ENCODE peak calls at places on chromosome 7, in eight cellular contexts. T, B, W, F, U, Q, X and A are unnamed samples.
A peak's percentile ranks its signal among the peaks of the same experiment; 100 is the strongest.

GRCh38 chr7:4730276-4730675 is 45.1 kb upstream of the AP5Z1 start:
- DNase-seq in T (no peak), B (no peak), W (no peak), F (no peak), U (no peak), Q (no peak), X (no peak), A (no peak)

GRCh38 chr7:51090411-51090810 is 226.2 kb downstream of the COBL start:
- DNase-seq in T (peak; percentile 5), B (no peak), W (no peak), F (no peak), U (no peak), Q (no peak), X (no peak), A (no peak)

GRCh38 chr7:65983965-65984654 is 2.1 kb upstream of the GUSB start:
- DNase-seq in T (no peak), B (peak; percentile 53), W (no peak), F (no peak), U (no peak), Q (peak; percentile 47), X (no peak), A (no peak)

GRCh38 chr7:25968205-25968993 is 183.6 kb upstream of the NFE2L3 start:
- DNase-seq in T (no peak), B (no peak), W (no peak), F (no peak), U (peak; percentile 97), Q (no peak), X (peak; percentile 69), A (no peak)

GRCh38 chr7:96997512-96998032 is 7.8 kb upstream of the DLX6 start:
- DNase-seq in T (no peak), B (no peak), W (no peak), F (no peak), U (no peak), Q (no peak), X (no peak), A (no peak)

GRCh38 chr7:2080069-2080405 is 152.7 kb downstream of the MAD1L1 start:
- DNase-seq in T (no peak), B (no peak), W (no peak), F (no peak), U (no peak), Q (no peak), X (no peak), A (no peak)

GRCh38 chr7:103609778-103610177 is 163.8 kb upstream of the SLC26A5 start:
- DNase-seq in T (no peak), B (no peak), W (no peak), F (no peak), U (no peak), Q (no peak), X (no peak), A (no peak)

GRCh38 chr7:74453321-74454011 is at the start of gene GTF2IRD1:
- DNase-seq in T (peak; percentile 76), B (peak; percentile 85), W (no peak), F (peak; percentile 88), U (peak; percentile 57), Q (peak; percentile 55), X (peak; percentile 71), A (peak; percentile 80)

GRCh38 chr7:128409435-128410091 is at the start of gene IMPDH1:
- DNase-seq in T (peak; percentile 88), B (peak; percentile 96), W (peak; percentile 42), F (peak; percentile 93), U (peak; percentile 57), Q (peak; percentile 71), X (peak; percentile 87), A (peak; percentile 72)

GRCh38 chr7:112937651-112938390 is 147.6 kb upstream of the TMEM168 start:
- DNase-seq in T (peak; percentile 70), B (no peak), W (no peak), F (no peak), U (no peak), Q (no peak), X (no peak), A (no peak)

GRCh38 chr7:30179016-30179436 is 44.2 kb downstream of the MTURN start:
- DNase-seq in T (no peak), B (no peak), W (no peak), F (no peak), U (peak; percentile 69), Q (no peak), X (no peak), A (no peak)

GRCh38 chr7:26376208-26376917 is 84.7 kb downstream of the SNX10 start:
- DNase-seq in T (peak; percentile 27), B (peak; percentile 73), W (no peak), F (peak; percentile 60), U (peak; percentile 37), Q (no peak), X (peak; percentile 71), A (no peak)

GRCh38 chr7:81140206-81140605 is 221.4 kb upstream of the SEMA3C start:
- DNase-seq in T (no peak), B (no peak), W (no peak), F (no peak), U (no peak), Q (no peak), X (no peak), A (no peak)

GRCh38 chr7:121744319-121744718 is 128.6 kb upstream of the PTPRZ1 start:
- DNase-seq in T (no peak), B (no peak), W (no peak), F (no peak), U (no peak), Q (no peak), X (no peak), A (no peak)
- H3K4me1 ChIP-seq in T (no peaks in the 10 kb centered on the region), B (no peaks in the 10 kb centered on the region), W (no peaks in the 10 kb centered on the region), F (no peaks in the 10 kb centered on the region), U (no peaks in the 10 kb centered on the region), Q (no peaks in the 10 kb centered on the region), X (no peaks in the 10 kb centered on the region), A (no peaks in the 10 kb centered on the region)

DNA sequence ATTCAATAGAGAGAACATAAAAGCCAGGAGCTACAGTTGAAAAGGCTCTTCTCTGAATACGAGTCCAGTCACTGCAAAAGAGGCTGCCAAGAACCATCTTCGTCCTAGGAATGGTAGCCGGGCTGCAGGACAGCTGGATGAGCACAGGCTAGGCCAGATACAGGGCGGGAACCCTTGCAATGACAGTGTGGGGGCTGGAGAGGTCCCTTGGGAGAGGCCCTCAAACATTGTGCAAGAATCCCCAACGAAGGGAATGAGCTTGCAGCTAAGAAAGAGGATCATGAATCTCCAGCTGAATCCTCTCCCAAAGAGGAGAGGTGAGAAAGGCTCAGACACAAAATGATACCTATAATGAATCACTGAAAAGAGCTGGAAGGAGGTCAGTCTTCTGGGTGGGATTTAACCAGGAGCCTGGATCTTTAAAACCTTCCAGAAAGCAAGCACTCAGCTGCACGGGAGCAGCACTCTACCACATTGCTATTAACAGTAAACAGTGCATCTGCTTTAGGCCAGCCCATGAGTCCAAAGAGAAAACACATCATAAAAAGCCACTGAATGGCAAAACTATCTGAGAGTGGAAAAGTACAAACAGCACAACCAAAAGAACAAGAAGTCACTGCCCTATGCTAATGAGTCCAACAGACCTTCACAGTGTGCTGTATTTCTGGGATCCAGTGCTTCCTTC is 287.9 kb downstream of the TNS3 start:
- DNase-seq in T (peak; percentile 77), B (no peak), W (no peak), F (peak; percentile 77), U (no peak), Q (no peak), X (peak; percentile 39), A (peak; percentile 72)
- H3K4me1 ChIP-seq in T (peaks cover 48% of the 10 kb centered on the region), B (peaks cover 28% of the 10 kb centered on the region), W (peaks cover 25% of the 10 kb centered on the region), F (peaks cover 33% of the 10 kb centered on the region), U (peaks cover 13% of the 10 kb centered on the region), Q (peaks cover 39% of the 10 kb centered on the region), X (peaks cover 14% of the 10 kb centered on the region), A (peaks cover 56% of the 10 kb centered on the region)

GRCh38 chr7:135349746-135350145 is 116.1 kb downstream of the STRA8 start:
- DNase-seq in T (peak; percentile 44), B (no peak), W (no peak), F (no peak), U (no peak), Q (no peak), X (no peak), A (no peak)
- H3K4me1 ChIP-seq in T (no peaks in the 10 kb centered on the region), B (no peaks in the 10 kb centered on the region), W (no peaks in the 10 kb centered on the region), F (no peaks in the 10 kb centered on the region), U (no peaks in the 10 kb centered on the region), Q (no peaks in the 10 kb centered on the region), X (no peaks in the 10 kb centered on the region), A (no peaks in the 10 kb centered on the region)

DNA sequence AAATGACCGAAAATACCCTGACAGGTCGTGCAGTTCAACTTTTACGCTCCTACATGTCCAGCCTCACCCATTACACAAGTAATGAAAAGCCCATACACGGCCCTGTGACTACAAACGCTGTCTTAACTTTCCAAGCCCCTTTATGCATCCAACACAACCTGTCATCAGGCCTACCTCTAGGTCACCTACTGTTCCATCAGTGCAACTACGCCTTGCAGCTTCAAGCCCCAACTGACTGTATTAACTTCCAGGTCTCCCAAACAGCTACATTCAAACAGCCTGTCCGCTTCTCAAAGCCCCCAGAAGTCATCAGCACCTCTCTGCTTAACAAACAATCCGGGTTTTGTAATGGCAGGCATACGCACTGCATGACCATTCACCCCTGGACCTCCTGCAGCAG is 19.2 kb downstream of the ZNF107 start:
- DNase-seq in T (no peak), B (no peak), W (no peak), F (no peak), U (peak; percentile 69), Q (no peak), X (no peak), A (no peak)
- H3K4me1 ChIP-seq in T (no peaks in the 10 kb centered on the region), B (no peaks in the 10 kb centered on the region), W (peaks cover 13% of the 10 kb centered on the region), F (no peaks in the 10 kb centered on the region), U (peaks cover 82% of the 10 kb centered on the region), Q (no peaks in the 10 kb centered on the region), X (no peaks in the 10 kb centered on the region), A (no peaks in the 10 kb centered on the region)

DNA sequence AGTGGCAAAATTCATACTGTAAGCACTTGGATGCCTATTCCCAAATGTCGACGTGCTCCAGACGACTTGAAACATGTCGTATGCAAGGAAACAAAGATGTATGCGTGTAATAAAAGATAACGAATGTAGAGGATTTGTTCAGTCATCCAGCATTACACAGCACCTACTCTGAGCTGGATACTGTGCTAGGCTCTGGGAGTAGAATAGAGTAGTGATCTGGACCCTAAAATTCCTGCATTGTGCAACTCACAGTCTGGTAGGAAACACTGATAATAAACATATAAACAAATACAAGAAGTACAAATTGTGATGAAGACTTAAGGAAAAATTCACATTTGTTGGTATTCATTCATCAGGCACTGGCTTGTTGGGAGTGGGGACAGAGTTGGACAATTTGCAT is 5.7 kb upstream of the TBX20 start:
- DNase-seq in T (no peak), B (no peak), W (no peak), F (no peak), U (no peak), Q (no peak), X (no peak), A (no peak)
- H3K4me1 ChIP-seq in T (no peaks in the 10 kb centered on the region), B (no peaks in the 10 kb centered on the region), W (no peaks in the 10 kb centered on the region), F (no peaks in the 10 kb centered on the region), U (no peaks in the 10 kb centered on the region), Q (no peaks in the 10 kb centered on the region), X (peaks cover 12% of the 10 kb centered on the region), A (no peaks in the 10 kb centered on the region)

GRCh38 chr7:139720705-139721231 is 57.0 kb downstream of the HIPK2 start:
- DNase-seq in T (peak; percentile 80), B (no peak), W (no peak), F (no peak), U (no peak), Q (peak; percentile 81), X (no peak), A (no peak)
- H3K4me1 ChIP-seq in T (peaks cover 48% of the 10 kb centered on the region), B (peaks cover 55% of the 10 kb centered on the region), W (peaks cover 18% of the 10 kb centered on the region), F (peaks cover 49% of the 10 kb centered on the region), U (peaks cover 6% of the 10 kb centered on the region), Q (peaks cover 50% of the 10 kb centered on the region), X (peaks cover 36% of the 10 kb centered on the region), A (peaks cover 52% of the 10 kb centered on the region)

GRCh38 chr7:28155964-28156363 is 24.6 kb downstream of the JAZF1 start:
- DNase-seq in T (peak; percentile 82), B (no peak), W (no peak), F (no peak), U (no peak), Q (peak; percentile 78), X (peak; percentile 32), A (no peak)
- H3K4me1 ChIP-seq in T (peaks cover 59% of the 10 kb centered on the region), B (peaks cover 15% of the 10 kb centered on the region), W (peaks cover 22% of the 10 kb centered on the region), F (peaks cover 15% of the 10 kb centered on the region), U (peaks cover 99% of the 10 kb centered on the region), Q (peaks cover 34% of the 10 kb centered on the region), X (peaks cover 33% of the 10 kb centered on the region), A (peaks cover 15% of the 10 kb centered on the region)

GRCh38 chr7:11213246-11213645 is 239.6 kb downstream of the PHF14 start:
- DNase-seq in T (no peak), B (no peak), W (no peak), F (no peak), U (no peak), Q (no peak), X (no peak), A (no peak)
- H3K4me1 ChIP-seq in T (no peaks in the 10 kb centered on the region), B (peaks cover 9% of the 10 kb centered on the region), W (peaks cover 6% of the 10 kb centered on the region), F (no peaks in the 10 kb centered on the region), U (no peaks in the 10 kb centered on the region), Q (peaks cover 15% of the 10 kb centered on the region), X (no peaks in the 10 kb centered on the region), A (no peaks in the 10 kb centered on the region)